ENCODE peak calls at places on chromosomes 1 and 21, in ten cellular contexts. T is bronchial epithelial cell; Y is endodermal cell; S is caudate nucleus; F is GM12891; C is HFFc6; A is stimulated activated CD8-positive, alpha-beta memory T cell treated with anti-CD3 and anti-CD28 coated beads, Interleukin-15, amount 100 ng/mL, for 4 hours; G is EL; Z is brain microvascular endothelial cell; K is ELR. J is an unnamed sample.

GRCh38 chr21:45551316-45551715 is 9.1 kb upstream of the SLC19A1 start:
- DNase-seq in G (peak; percentile 80), Z (peak; percentile 65), S (no peak), F (no peak), K (peak; percentile 92), T (peak; percentile 87), A (no peak), Y (peak; percentile 2), C (peak; percentile 80), J (peak; percentile 70)

GRCh38 chr1:168732736-168733135 is 3.7 kb upstream of the DPT start:
- DNase-seq in K (no peak), G (no peak), Z (no peak), A (no peak), Y (no peak), F (no peak), T (peak; percentile 58), S (no peak), C (no peak), J (no peak)

GRCh38 chr1:41643422-41643821 is 158.9 kb upstream of the EDN2 start:
- DNase-seq in Z (no peak), C (no peak), A (no peak), T (no peak), K (no peak), F (no peak), Y (peak; percentile 29), G (no peak), S (no peak), J (no peak)

GRCh38 chr1:40949563-40949962 is 29.9 kb upstream of the CTPS1 start:
- DNase-seq in Y (no peak), A (no peak), G (no peak), T (no peak), Z (no peak), K (no peak), F (no peak), C (no peak), S (no peak), J (no peak)

GRCh38 chr21:42429856-42430255 is 26.2 kb downstream of the UBASH3A start:
- DNase-seq in A (no peak), Z (no peak), F (no peak), Y (peak; percentile 78), K (no peak), S (no peak), G (no peak), T (no peak), C (no peak), J (no peak)

GRCh38 chr1:13781907-13782633 is 82.1 kb downstream of the PRDM2 start:
- DNase-seq in Y (no peak), K (peak; percentile 48), Z (peak; percentile 50), T (peak; percentile 51), F (no peak), S (no peak), G (peak; percentile 61), C (peak; percentile 67), A (no peak), J (peak; percentile 44)

GRCh38 chr1:221363074-221363473 is 378.8 kb downstream of the DUSP10 start:
- DNase-seq in C (no peak), K (peak; percentile 23), Y (no peak), Z (no peak), S (no peak), T (no peak), F (no peak), G (peak; percentile 2), A (no peak), J (no peak)

GRCh38 chr1:22503721-22504410 is 52.2 kb downstream of the ZBTB40 start:
- DNase-seq in Y (no peak), T (no peak), F (no peak), Z (no peak), A (no peak), S (no peak), K (no peak), G (peak; percentile 24), C (peak; percentile 33), J (peak; percentile 27)

GRCh38 chr1:62728963-62729362 is 40.8 kb upstream of the DOCK7 start:
- DNase-seq in G (no peak), Z (no peak), Y (peak; percentile 64), F (no peak), S (no peak), C (no peak), T (no peak), K (no peak), A (no peak), J (no peak)

GRCh38 chr1:231162300-231162969 is 577 bp downstream of the TRIM67 start:
- DNase-seq in Y (peak; percentile 93), Z (peak; percentile 28), F (peak; percentile 70), G (peak; percentile 61), T (no peak), A (no peak), S (peak; percentile 21), K (peak; percentile 49), C (no peak), J (peak; percentile 80)

GRCh38 chr1:202255343-202255742 is 61.7 kb downstream of the LGR6 start:
- DNase-seq in Z (no peak), C (no peak), K (peak; percentile 23), Y (peak; percentile 33), F (no peak), S (no peak), T (no peak), A (no peak), G (no peak), J (no peak)

GRCh38 chr21:36028127-36029069 is 31.9 kb downstream of the SETD4 start:
- DNase-seq in C (peak; percentile 65), S (peak; percentile 27), T (peak; percentile 62), K (peak; percentile 71), G (peak; percentile 74), Z (peak; percentile 66), F (peak; percentile 55), A (peak; percentile 41), Y (peak; percentile 93), J (peak; percentile 87)

GRCh38 chr1:62429581-62429980 is 7.3 kb upstream of the USP1 start:
- DNase-seq in K (no peak), G (no peak), F (no peak), S (no peak), C (no peak), Z (no peak), Y (no peak), A (no peak), T (peak; percentile 48), J (no peak)

GRCh38 chr1:9207086-9207485 is 27.5 kb upstream of the H6PD start:
- DNase-seq in T (no peak), S (no peak), A (no peak), C (peak; percentile 75), F (no peak), Z (peak; percentile 90), Y (no peak), K (peak; percentile 97), G (peak; percentile 91), J (no peak)

GRCh38 chr1:234779160-234779538 is 169.2 kb upstream of the IRF2BP2 start:
- DNase-seq in A (no peak), K (no peak), Z (no peak), C (no peak), G (no peak), F (no peak), S (no peak), Y (peak; percentile 55), T (no peak), J (no peak)